ENCODE peak calls at places on chromosomes 3 and 15, in seven cellular contexts. N is aorta; V is CD8-positive, alpha-beta T cell; Q is CD8-positive, alpha-beta memory T cell; F is mammary epithelial cell; D is thoracic aorta; M is upper lobe of right lung. H is an unnamed sample.

GRCh38 chr3:101988591-101988990 is 139.3 kb downstream of the NFKBIZ start:
- DNase-seq in N (no peak), V (no peak), Q (no peak), F (peak; percentile 74), D (no peak), M (no peak), H (no peak)

GRCh38 chr3:146653978-146654377 is 48.8 kb upstream of the PLSCR5 start:
- DNase-seq in N (no peak), V (no peak), Q (no peak), F (no peak), D (no peak), M (no peak), H (no peak)

GRCh38 chr3:73832426-73832825 is 207.7 kb upstream of the PDZRN3 start:
- DNase-seq in N (no peak), V (no peak), Q (no peak), F (no peak), D (no peak), M (no peak), H (no peak)

GRCh38 chr3:144270100-144270499 is 298.5 kb downstream of the DIPK2A start:
- DNase-seq in N (peak; percentile 53), V (no peak), Q (no peak), F (no peak), D (no peak), M (no peak), H (no peak)

GRCh38 chr3:184156522-184156955 is 1.4 kb downstream of the DVL3 start:
- DNase-seq in N (peak; percentile 76), V (no peak), Q (no peak), F (no peak), D (no peak), M (peak; percentile 76), H (no peak)

GRCh38 chr3:56900801-56901200 is 99.1 kb upstream of the ARHGEF3 start:
- DNase-seq in N (no peak), V (no peak), Q (no peak), F (no peak), D (no peak), M (no peak), H (no peak)

GRCh38 chr3:14562441-14562840 is 22.3 kb upstream of the GRIP2 start:
- DNase-seq in N (no peak), V (no peak), Q (no peak), F (no peak), D (no peak), M (no peak), H (no peak)

GRCh38 chr3:158539414-158540014 is 31.5 kb upstream of the MLF1 start:
- DNase-seq in N (peak; percentile 42), V (peak; percentile 32), Q (peak; percentile 19), F (peak; percentile 12), D (no peak), M (no peak), H (no peak)

GRCh38 chr15:36458406-36458805 is 121.0 kb upstream of the CDIN1 start:
- DNase-seq in N (no peak), V (no peak), Q (no peak), F (no peak), D (no peak), M (no peak), H (no peak)

GRCh38 chr15:40929730-40930429 is 740 bp downstream of the DLL4 start:
- DNase-seq in N (peak; percentile 73), V (no peak), Q (no peak), F (peak; percentile 45), D (no peak), M (peak; percentile 84), H (peak; percentile 85)

GRCh38 chr15:65249641-65250040 is 37.0 kb downstream of the PARP16 start:
- DNase-seq in N (no peak), V (no peak), Q (peak; percentile 4), F (peak; percentile 15), D (no peak), M (no peak), H (no peak)

GRCh38 chr15:58165661-58166060 is 27.5 kb downstream of the AQP9 start:
- DNase-seq in N (peak; percentile 63), V (no peak), Q (no peak), F (no peak), D (no peak), M (no peak), H (no peak)

GRCh38 chr3:133829310-133829707 is 23.7 kb downstream of the SRPRB start:
- DNase-seq in N (no peak), V (no peak), Q (no peak), F (no peak), D (no peak), M (no peak), H (no peak)

GRCh38 chr15:47587938-47588817 is 129.1 kb upstream of the SEMA6D start:
- DNase-seq in N (no peak), V (no peak), Q (no peak), F (no peak), D (no peak), M (no peak), H (no peak)

GRCh38 chr3:12727937-12728336 is 31.1 kb downstream of the TMEM40 start:
- DNase-seq in N (no peak), V (no peak), Q (no peak), F (no peak), D (no peak), M (no peak), H (no peak)

GRCh38 chr3:55549172-55549571 is 62.1 kb upstream of the WNT5A start:
- DNase-seq in N (no peak), V (no peak), Q (no peak), F (no peak), D (no peak), M (no peak), H (no peak)

GRCh38 chr3:2166552-2166951 is 67.9 kb downstream of the CNTN4 start:
- DNase-seq in N (no peak), V (no peak), Q (no peak), F (no peak), D (no peak), M (no peak), H (no peak)

GRCh38 chr3:122563717-122564025 is 429 bp downstream of the PARP9 start:
- DNase-seq in N (peak; percentile 50), V (peak; percentile 16), Q (no peak), F (no peak), D (no peak), M (no peak), H (no peak)

GRCh38 chr3:129994883-129995559 is 20.5 kb downstream of the TRH start:
- DNase-seq in N (no peak), V (no peak), Q (no peak), F (peak; percentile 75), D (no peak), M (peak; percentile 18), H (no peak)

GRCh38 chr3:64251019-64251418 is 25.8 kb upstream of the PRICKLE2 start:
- DNase-seq in N (no peak), V (no peak), Q (no peak), F (no peak), D (no peak), M (no peak), H (no peak)

GRCh38 chr15:66757521-66757920 is 55.5 kb downstream of the SMAD6 start:
- DNase-seq in N (no peak), V (no peak), Q (no peak), F (no peak), D (no peak), M (peak; percentile 50), H (no peak)
- H3K4me1 ChIP-seq in N (peaks cover 3% of the 10 kb centered on the region), V (peaks cover 4% of the 10 kb centered on the region), Q (no peaks in the 10 kb centered on the region), F (peaks cover 21% of the 10 kb centered on the region), D (peaks cover 46% of the 10 kb centered on the region), M (peaks cover 79% of the 10 kb centered on the region), H (peaks cover 8% of the 10 kb centered on the region)

GRCh38 chr15:74782596-74783071 is 754 bp downstream of the CSK start:
- DNase-seq in N (no peak), V (no peak), Q (peak; percentile 18), F (no peak), D (no peak), M (no peak), H (no peak)
- H3K4me1 ChIP-seq in N (no peaks in the 10 kb centered on the region), V (peaks cover 70% of the 10 kb centered on the region), Q (peaks cover 66% of the 10 kb centered on the region), F (peaks cover 45% of the 10 kb centered on the region), D (peaks cover 47% of the 10 kb centered on the region), M (peaks cover 67% of the 10 kb centered on the region), H (peaks cover 35% of the 10 kb centered on the region)

GRCh38 chr3:120427201-120427600 is 23.6 kb downstream of the FSTL1 start:
- DNase-seq in N (no peak), V (no peak), Q (no peak), F (no peak), D (no peak), M (no peak), H (no peak)

GRCh38 chr3:120433662-120434331 is 17.0 kb downstream of the FSTL1 start:
- DNase-seq in N (no peak), V (no peak), Q (no peak), F (no peak), D (no peak), M (no peak), H (no peak)

GRCh38 chr3:120428904-120429303 is 21.9 kb downstream of the FSTL1 start:
- DNase-seq in N (no peak), V (no peak), Q (no peak), F (no peak), D (no peak), M (no peak), H (no peak)

GRCh38 chr3:120432105-120432860 is 18.5 kb downstream of the FSTL1 start:
- DNase-seq in N (no peak), V (no peak), Q (no peak), F (no peak), D (no peak), M (no peak), H (no peak)

DNA sequence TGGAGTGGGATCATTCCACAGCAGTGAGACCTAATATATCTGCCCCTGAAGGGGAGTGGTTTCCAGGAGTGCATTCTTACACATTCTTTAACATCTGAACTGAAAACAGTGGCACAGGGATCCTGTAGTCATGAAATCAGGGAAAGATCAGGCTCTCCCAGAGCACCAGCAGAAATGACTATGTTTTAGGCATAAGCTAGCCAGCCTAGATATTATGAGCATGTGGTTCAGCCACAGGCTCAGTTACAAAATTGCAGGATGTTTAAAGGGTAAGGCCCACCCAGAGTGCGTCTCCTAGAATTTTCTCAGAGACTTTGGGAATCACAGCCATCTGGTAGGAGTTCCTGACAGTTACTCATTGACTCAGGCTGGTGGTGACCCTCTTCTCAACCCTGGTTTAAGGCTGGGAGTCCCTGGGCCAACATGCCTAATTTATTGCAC is 20.9 kb downstream of the FSTL1 start:
- DNase-seq in N (no peak), V (no peak), Q (no peak), F (no peak), D (no peak), M (no peak), H (no peak)
- H3K4me1 ChIP-seq in N (peaks cover 33% of the 10 kb centered on the region), V (no peaks in the 10 kb centered on the region), Q (no peaks in the 10 kb centered on the region), F (no peaks in the 10 kb centered on the region), D (peaks cover 63% of the 10 kb centered on the region), M (peaks cover 37% of the 10 kb centered on the region), H (no peaks in the 10 kb centered on the region)

DNA sequence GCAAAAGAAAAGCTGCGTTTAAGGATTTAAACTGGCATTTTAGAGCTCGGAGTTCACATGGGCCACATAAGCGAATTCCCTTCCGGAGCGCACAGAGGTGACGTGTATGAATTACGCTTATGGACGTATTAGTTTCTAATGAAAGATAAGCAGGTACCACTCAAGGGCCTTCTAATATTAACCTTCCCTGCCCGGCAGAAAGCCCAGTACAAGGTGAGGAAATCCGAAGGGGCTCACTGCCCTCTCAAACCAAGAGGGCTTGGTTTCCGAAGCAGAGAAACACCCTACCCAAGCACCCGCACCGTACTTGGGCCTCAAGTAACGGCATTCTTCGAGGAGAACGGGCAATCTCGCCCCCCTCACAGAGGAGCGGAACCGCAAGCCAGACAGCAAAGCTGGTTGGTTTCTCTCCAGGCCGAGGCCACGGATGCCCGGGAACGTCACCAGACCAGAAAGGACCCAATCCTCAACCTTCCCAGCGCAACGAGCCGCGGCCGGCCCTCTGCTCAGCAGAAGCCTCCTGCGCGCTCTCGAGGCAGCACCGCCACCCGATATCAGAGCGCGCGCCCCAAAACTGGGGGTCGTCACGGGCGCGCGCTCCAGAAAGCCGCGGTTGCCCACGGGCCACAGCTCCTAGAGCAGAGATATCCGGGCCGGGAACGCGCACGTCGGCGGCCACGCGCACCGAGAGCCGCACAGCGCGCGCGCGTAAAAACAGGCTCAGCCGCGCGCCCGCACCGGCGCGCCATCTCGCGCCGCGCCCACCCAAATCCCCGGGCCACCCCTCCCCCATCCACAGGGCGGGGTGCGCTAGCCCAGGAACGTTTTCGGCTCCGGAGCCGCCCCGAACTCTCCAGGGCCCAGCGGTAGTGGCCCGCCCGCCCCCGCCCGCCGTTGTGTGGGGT is 671 bp downstream of the QRICH1 start:
- DNase-seq in N (peak; percentile 84), V (peak; percentile 84), Q (peak; percentile 88), F (peak; percentile 75), D (no peak), M (peak; percentile 91), H (no peak)
- H3K4me1 ChIP-seq in N (no peaks in the 10 kb centered on the region), V (peaks cover 33% of the 10 kb centered on the region), Q (peaks cover 36% of the 10 kb centered on the region), F (peaks cover 11% of the 10 kb centered on the region), D (peaks cover 30% of the 10 kb centered on the region), M (peaks cover 37% of the 10 kb centered on the region), H (peaks cover 3% of the 10 kb centered on the region)